ENCODE peak calls at places on chromosomes 4 and X, in four cellular contexts. Q, D, F and N are unnamed samples.

GRCh38 chr4:153649572-153649991 is 34.5 kb upstream of the TLR2 start:
- DNase-seq in F (no peak), D (peak; percentile 38), Q (no peak), N (no peak)

GRCh38 chrX:149631293-149632165 is at the start of gene TMEM185A:
- DNase-seq in Q (peak; percentile 18), F (peak; percentile 76), D (peak; percentile 57), N (peak; percentile 66)

GRCh38 chrX:21354725-21355124 is 19.5 kb upstream of the CNKSR2 start:
- DNase-seq in D (no peak), Q (no peak), F (no peak), N (no peak)

GRCh38 chr4:106140601-106141000 is 175.4 kb downstream of the TBCK start:
- DNase-seq in F (no peak), D (peak; percentile 0), Q (no peak), N (no peak)

GRCh38 chrX:152072236-152072635 is 66.1 kb downstream of the MAGEA10 start:
- DNase-seq in D (peak; percentile 40), F (no peak), Q (no peak), N (peak; percentile 46)

GRCh38 chr4:168723020-168723419 is 226.2 kb downstream of the PALLD start:
- DNase-seq in F (no peak), D (no peak), Q (no peak), N (no peak)

GRCh38 chr4:100289530-100289888 is 99.2 kb upstream of the DDIT4L start:
- DNase-seq in D (no peak), F (no peak), Q (no peak), N (no peak)

GRCh38 chrX:40176979-40177430 is 79.2 kb upstream of the BCOR start:
- DNase-seq in Q (no peak), D (no peak), F (no peak), N (no peak)

GRCh38 chrX:25191403-25191802 is 175.6 kb upstream of the ARX start:
- DNase-seq in Q (no peak), F (no peak), D (peak; percentile 1), N (no peak)

GRCh38 chr4:150570862-150571261 is 11.1 kb upstream of the MAB21L2 start:
- DNase-seq in D (peak; percentile 10), Q (no peak), F (no peak), N (no peak)

GRCh38 chr4:118410143-118410542 is 57.3 kb upstream of the PRSS12 start:
- DNase-seq in F (no peak), Q (no peak), D (no peak), N (no peak)

GRCh38 chrX:108224727-108225455 is 133.3 kb downstream of the ATG4A start:
- DNase-seq in D (peak; percentile 38), F (no peak), Q (peak; percentile 37), N (no peak)

GRCh38 chr4:138259296-138259695 is 17.1 kb upstream of the SLC7A11 start:
- DNase-seq in F (no peak), D (no peak), Q (no peak), N (no peak)

GRCh38 chrX:79081895-79082512 is 62.5 kb upstream of the GPR174 start:
- DNase-seq in F (no peak), Q (no peak), D (peak; percentile 22), N (peak; percentile 28)

GRCh38 chrX:21905209-21905735 is 35.2 kb upstream of the SMS start:
- DNase-seq in Q (no peak), D (no peak), F (no peak), N (no peak)

GRCh38 chrX:3129256-3129655 is 88.0 kb downstream of the ARSF start:
- DNase-seq in D (no peak), Q (no peak), F (no peak), N (no peak)

GRCh38 chr4:176185068-176185467 is 10.3 kb downstream of the SPATA4 start:
- DNase-seq in D (no peak), Q (no peak), F (no peak), N (no peak)

DNA sequence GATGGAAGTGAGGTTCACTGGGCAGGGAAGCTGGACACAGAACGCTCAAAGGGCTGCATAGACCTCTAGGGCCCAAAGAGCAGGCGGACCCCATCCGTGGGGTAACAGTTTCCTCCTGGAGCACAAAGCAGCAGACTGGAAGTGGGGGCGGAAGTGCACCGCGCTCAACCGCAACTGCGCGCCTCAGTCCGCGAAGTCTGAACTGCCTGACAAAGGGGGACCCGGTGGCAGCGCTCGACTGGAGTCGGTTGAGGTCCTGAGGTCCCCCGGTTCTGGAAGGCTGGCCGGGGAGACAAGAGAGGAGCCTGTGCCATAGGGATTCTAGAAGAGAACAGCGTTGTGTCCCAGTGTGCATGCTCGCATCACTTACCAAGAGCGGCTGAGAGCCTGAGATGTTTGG is 58.5 kb downstream of the ALPK1 start:
- DNase-seq in Q (no peak), F (no peak), D (no peak), N (no peak)
- H3K9me3 ChIP-seq in Q (no peaks in the 10 kb centered on the region), F (no peaks in the 10 kb centered on the region), D (no peaks in the 10 kb centered on the region), N (peaks cover 5% of the 10 kb centered on the region)

DNA sequence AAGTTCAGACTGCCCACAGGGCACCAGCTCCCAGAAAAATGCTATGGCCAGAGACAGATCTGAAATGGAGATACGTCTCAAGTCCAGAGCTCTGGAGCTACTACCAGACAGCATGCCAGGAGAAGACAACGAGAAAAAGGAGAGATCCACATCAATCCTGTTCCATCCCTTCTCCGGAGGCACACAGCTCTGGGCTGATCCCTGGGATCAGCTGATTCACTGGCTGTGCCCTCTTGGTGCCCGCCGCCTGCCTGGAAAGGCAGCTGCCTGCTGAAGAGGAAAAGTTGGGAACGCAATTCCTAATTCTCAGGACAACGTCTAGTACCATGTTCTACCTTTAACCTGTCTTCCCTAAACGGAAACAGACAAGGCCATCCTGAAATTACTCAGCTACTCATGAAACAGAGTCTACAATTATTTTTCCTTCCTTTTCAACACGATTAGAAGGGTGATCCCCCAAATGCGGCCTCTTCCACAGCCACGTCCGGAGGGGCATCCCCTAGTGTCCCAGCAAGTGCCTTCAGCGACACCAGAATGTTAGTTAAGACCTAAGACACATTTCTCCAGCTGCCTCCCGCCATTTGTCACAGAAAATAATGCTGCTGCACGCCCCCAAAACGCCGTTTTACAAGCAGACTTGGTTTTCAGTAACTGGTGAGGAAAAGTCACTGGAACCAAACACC is 2.4 kb downstream of the ZFYVE28 start:
- DNase-seq in F (no peak), Q (no peak), D (no peak), N (no peak)
- H3K4me1 ChIP-seq in F (peaks cover 13% of the 10 kb centered on the region), Q (peaks cover 16% of the 10 kb centered on the region), D (peaks cover 29% of the 10 kb centered on the region), N (peaks cover 33% of the 10 kb centered on the region)

DNA sequence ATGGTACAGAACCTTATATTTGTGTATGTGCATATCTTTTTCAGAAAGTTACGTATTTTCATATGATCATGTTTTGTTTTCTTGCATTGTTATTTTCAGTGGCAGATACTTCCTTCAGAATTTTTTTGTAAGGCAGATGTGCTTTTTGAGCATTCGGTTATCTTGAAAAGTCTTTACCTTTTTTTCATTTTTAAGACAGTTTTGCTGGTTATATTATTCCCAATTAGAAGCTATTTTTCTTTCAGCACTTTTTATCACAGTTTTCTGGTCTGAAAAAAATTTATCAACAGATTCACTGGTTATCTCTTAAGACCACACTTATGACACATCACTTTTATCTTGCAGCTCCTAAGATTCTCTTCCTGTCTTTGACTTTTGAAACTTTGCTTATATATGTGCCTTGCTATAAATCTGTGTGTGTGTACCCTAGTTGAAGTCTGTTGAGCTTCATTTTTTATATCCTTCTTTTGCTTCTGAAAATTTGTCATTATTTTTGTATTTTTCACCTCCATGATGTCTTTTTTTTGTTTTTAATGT is 53.1 kb downstream of the ZNF732 start:
- DNase-seq in Q (no peak), F (no peak), D (no peak), N (no peak)
- H3K9me3 ChIP-seq in Q (peaks cover 4% of the 10 kb centered on the region), F (peaks cover 3% of the 10 kb centered on the region), D (peaks cover 13% of the 10 kb centered on the region), N (no peaks in the 10 kb centered on the region)

GRCh38 chr4:21728231-21728758 is 220.3 kb downstream of the KCNIP4 start:
- DNase-seq in Q (no peak), D (no peak), F (no peak), N (no peak)
- H3K4me1 ChIP-seq in Q (no peaks in the 10 kb centered on the region), D (no peaks in the 10 kb centered on the region), F (no peaks in the 10 kb centered on the region), N (no peaks in the 10 kb centered on the region)